ENCODE peak calls at places on chromosome 14, in ten cellular contexts. One of them, this sample, is unnamed.

GRCh38 chr14:31968912-31969311 is 108.2 kb upstream of the ARHGAP5 start:
- DNase-seq in ovary: no peak
- DNase-seq in thoracic aorta: no peak
- DNase-seq in sigmoid colon: no peak
- DNase-seq in IMR-90: no peak
- DNase-seq in tibial artery: no peak
- DNase-seq in brain microvascular endothelial cell: no peak
- DNase-seq in esophagus squamous epithelium: no peak
- DNase-seq in AG04450: no peak
- DNase-seq in uterus: no peak
- DNase-seq in this sample: no peak

GRCh38 chr14:22510527-22511110 is 78.4 kb downstream of the DAD1 start:
- DNase-seq in ovary: no peak
- DNase-seq in thoracic aorta: no peak
- DNase-seq in sigmoid colon: no peak
- DNase-seq in IMR-90: peak
- DNase-seq in tibial artery: no peak
- DNase-seq in brain microvascular endothelial cell: peak
- DNase-seq in esophagus squamous epithelium: no peak
- DNase-seq in AG04450: peak
- DNase-seq in uterus: no peak
- DNase-seq in this sample: no peak

GRCh38 chr14:72891666-72892102 is 2.2 kb downstream of the DPF3 start:
- DNase-seq in ovary: no peak
- DNase-seq in thoracic aorta: no peak
- DNase-seq in sigmoid colon: no peak
- DNase-seq in IMR-90: no peak
- DNase-seq in tibial artery: no peak
- DNase-seq in brain microvascular endothelial cell: no peak
- DNase-seq in esophagus squamous epithelium: no peak
- DNase-seq in AG04450: no peak
- DNase-seq in uterus: no peak
- DNase-seq in this sample: no peak

GRCh38 chr14:102928412-102929348 is 6.2 kb downstream of the AMN start:
- DNase-seq in ovary: peak
- DNase-seq in thoracic aorta: no peak
- DNase-seq in sigmoid colon: no peak
- DNase-seq in IMR-90: peak
- DNase-seq in tibial artery: no peak
- DNase-seq in brain microvascular endothelial cell: no peak
- DNase-seq in esophagus squamous epithelium: peak
- DNase-seq in AG04450: no peak
- DNase-seq in uterus: peak
- DNase-seq in this sample: peak

GRCh38 chr14:76768201-76768656 is 7.0 kb downstream of the VASH1 start:
- DNase-seq in ovary: no peak
- DNase-seq in thoracic aorta: no peak
- DNase-seq in sigmoid colon: no peak
- DNase-seq in IMR-90: no peak
- DNase-seq in tibial artery: peak
- DNase-seq in brain microvascular endothelial cell: no peak
- DNase-seq in esophagus squamous epithelium: no peak
- DNase-seq in AG04450: no peak
- DNase-seq in uterus: peak
- DNase-seq in this sample: no peak

GRCh38 chr14:42001436-42001835 is 394.8 kb downstream of the LRFN5 start:
- DNase-seq in ovary: no peak
- DNase-seq in thoracic aorta: no peak
- DNase-seq in sigmoid colon: no peak
- DNase-seq in IMR-90: peak
- DNase-seq in tibial artery: no peak
- DNase-seq in brain microvascular endothelial cell: no peak
- DNase-seq in esophagus squamous epithelium: no peak
- DNase-seq in AG04450: no peak
- DNase-seq in uterus: no peak
- DNase-seq in this sample: no peak

GRCh38 chr14:74475678-74476077 is 17.4 kb downstream of the NPC2 start:
- DNase-seq in ovary: no peak
- DNase-seq in thoracic aorta: no peak
- DNase-seq in sigmoid colon: no peak
- DNase-seq in IMR-90: peak
- DNase-seq in tibial artery: no peak
- DNase-seq in brain microvascular endothelial cell: peak
- DNase-seq in esophagus squamous epithelium: no peak
- DNase-seq in AG04450: no peak
- DNase-seq in uterus: no peak
- DNase-seq in this sample: no peak

GRCh38 chr14:90675399-90675798 is 140.8 kb downstream of the TTC7B start:
- DNase-seq in ovary: no peak
- DNase-seq in thoracic aorta: peak
- DNase-seq in sigmoid colon: no peak
- DNase-seq in IMR-90: peak
- DNase-seq in tibial artery: peak
- DNase-seq in brain microvascular endothelial cell: peak
- DNase-seq in esophagus squamous epithelium: no peak
- DNase-seq in AG04450: no peak
- DNase-seq in uterus: no peak
- DNase-seq in this sample: no peak

GRCh38 chr14:106883218-106883692 is 1356.9 kb downstream of the TMEM121 start:
- DNase-seq in ovary: peak
- DNase-seq in thoracic aorta: no peak
- DNase-seq in sigmoid colon: no peak
- DNase-seq in IMR-90: no peak
- DNase-seq in tibial artery: peak
- DNase-seq in brain microvascular endothelial cell: no peak
- DNase-seq in esophagus squamous epithelium: no peak
- DNase-seq in AG04450: no peak
- DNase-seq in uterus: no peak
- DNase-seq in this sample: no peak
- TF ChIP-seq CTCF in ovary: no peak
- TF ChIP-seq CTCF in thoracic aorta: peak
- TF ChIP-seq CTCF in sigmoid colon: no peak
- TF ChIP-seq CTCF in IMR-90: peak
- TF ChIP-seq CTCF in tibial artery: peak
- TF ChIP-seq CTCF in brain microvascular endothelial cell: peak
- TF ChIP-seq CTCF in esophagus squamous epithelium: peak
- TF ChIP-seq CTCF in AG04450: no peak
- TF ChIP-seq CTCF in uterus: no peak
- TF ChIP-seq CTCF in this sample: peak

GRCh38 chr14:67766035-67766680 is 50.2 kb downstream of the ZFYVE26 start:
- DNase-seq in ovary: no peak
- DNase-seq in thoracic aorta: no peak
- DNase-seq in sigmoid colon: no peak
- DNase-seq in IMR-90: no peak
- DNase-seq in tibial artery: no peak
- DNase-seq in brain microvascular endothelial cell: no peak
- DNase-seq in esophagus squamous epithelium: no peak
- DNase-seq in AG04450: no peak
- DNase-seq in uterus: no peak
- DNase-seq in this sample: no peak

GRCh38 chr14:67764496-67764895 is 51.9 kb downstream of the ZFYVE26 start:
- DNase-seq in ovary: no peak
- DNase-seq in thoracic aorta: no peak
- DNase-seq in sigmoid colon: no peak
- DNase-seq in IMR-90: no peak
- DNase-seq in tibial artery: no peak
- DNase-seq in brain microvascular endothelial cell: no peak
- DNase-seq in esophagus squamous epithelium: no peak
- DNase-seq in AG04450: no peak
- DNase-seq in uterus: no peak
- DNase-seq in this sample: no peak

GRCh38 chr14:67762051-67762450 is 54.3 kb downstream of the ZFYVE26 start:
- DNase-seq in ovary: no peak
- DNase-seq in thoracic aorta: no peak
- DNase-seq in sigmoid colon: no peak
- DNase-seq in IMR-90: no peak
- DNase-seq in tibial artery: no peak
- DNase-seq in brain microvascular endothelial cell: no peak
- DNase-seq in esophagus squamous epithelium: no peak
- DNase-seq in AG04450: no peak
- DNase-seq in uterus: no peak
- DNase-seq in this sample: no peak

GRCh38 chr14:67765192-67765834 is 51.1 kb downstream of the ZFYVE26 start:
- DNase-seq in ovary: no peak
- DNase-seq in thoracic aorta: no peak
- DNase-seq in sigmoid colon: no peak
- DNase-seq in IMR-90: no peak
- DNase-seq in tibial artery: no peak
- DNase-seq in brain microvascular endothelial cell: no peak
- DNase-seq in esophagus squamous epithelium: no peak
- DNase-seq in AG04450: no peak
- DNase-seq in uterus: no peak
- DNase-seq in this sample: peak

DNA sequence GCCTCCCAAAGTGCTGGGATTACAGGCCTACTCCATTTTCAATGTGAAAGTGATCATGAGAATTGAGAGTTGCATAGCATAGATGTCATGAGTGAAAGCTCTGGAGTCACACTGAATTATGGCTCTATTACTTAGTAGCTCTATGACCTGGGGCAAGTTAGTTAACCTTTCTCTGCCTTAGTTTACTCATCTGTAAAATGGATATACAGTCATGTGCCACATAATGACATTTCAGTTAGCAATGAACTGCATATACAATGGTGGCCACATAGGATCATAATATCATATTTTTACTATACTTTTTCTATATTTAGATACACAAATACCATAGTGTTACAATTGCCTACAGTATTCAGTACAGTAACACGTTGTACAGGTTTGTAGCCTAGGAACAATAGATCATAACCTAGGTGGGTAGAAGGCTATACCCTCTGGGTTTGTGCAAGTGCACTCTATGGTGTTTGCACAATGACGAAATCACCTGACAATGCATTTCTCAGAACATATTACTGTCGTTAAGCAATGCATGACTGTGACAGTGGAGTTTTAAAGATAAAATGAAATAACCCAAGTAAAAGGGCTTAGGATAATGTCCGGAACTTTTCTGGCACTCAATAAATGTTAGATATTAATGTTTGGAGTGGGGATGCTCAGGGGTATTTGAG is 53.1 kb downstream of the ZFYVE26 start:
- DNase-seq in ovary: no peak
- DNase-seq in thoracic aorta: no peak
- DNase-seq in sigmoid colon: no peak
- DNase-seq in IMR-90: no peak
- DNase-seq in tibial artery: no peak
- DNase-seq in brain microvascular endothelial cell: no peak
- DNase-seq in esophagus squamous epithelium: no peak
- DNase-seq in AG04450: no peak
- DNase-seq in uterus: no peak
- DNase-seq in this sample: no peak
- H3K27ac ChIP-seq in ovary: no peak
- H3K27ac ChIP-seq in thoracic aorta: no peak
- H3K27ac ChIP-seq in sigmoid colon: no peak
- H3K27ac ChIP-seq in IMR-90: no peak
- H3K27ac ChIP-seq in tibial artery: no peak
- H3K27ac ChIP-seq in brain microvascular endothelial cell: no peak
- H3K27ac ChIP-seq in esophagus squamous epithelium: peak
- H3K27ac ChIP-seq in AG04450: no peak
- H3K27ac ChIP-seq in uterus: no peak
- H3K27ac ChIP-seq in this sample: no peak

GRCh38 chr14:24093901-24094838 is at the start of gene PCK2:
- DNase-seq in ovary: peak
- DNase-seq in thoracic aorta: peak
- DNase-seq in sigmoid colon: peak
- DNase-seq in IMR-90: peak
- DNase-seq in tibial artery: peak
- DNase-seq in brain microvascular endothelial cell: peak
- DNase-seq in esophagus squamous epithelium: peak
- DNase-seq in AG04450: peak
- DNase-seq in uterus: peak
- DNase-seq in this sample: peak
- TF ChIP-seq CTCF in ovary: peak
- TF ChIP-seq CTCF in thoracic aorta: peak
- TF ChIP-seq CTCF in sigmoid colon: no peak
- TF ChIP-seq CTCF in IMR-90: peak
- TF ChIP-seq CTCF in tibial artery: no peak
- TF ChIP-seq CTCF in brain microvascular endothelial cell: peak
- TF ChIP-seq CTCF in esophagus squamous epithelium: no peak
- TF ChIP-seq CTCF in AG04450: no peak
- TF ChIP-seq CTCF in uterus: no peak
- TF ChIP-seq CTCF in this sample: no peak

DNA sequence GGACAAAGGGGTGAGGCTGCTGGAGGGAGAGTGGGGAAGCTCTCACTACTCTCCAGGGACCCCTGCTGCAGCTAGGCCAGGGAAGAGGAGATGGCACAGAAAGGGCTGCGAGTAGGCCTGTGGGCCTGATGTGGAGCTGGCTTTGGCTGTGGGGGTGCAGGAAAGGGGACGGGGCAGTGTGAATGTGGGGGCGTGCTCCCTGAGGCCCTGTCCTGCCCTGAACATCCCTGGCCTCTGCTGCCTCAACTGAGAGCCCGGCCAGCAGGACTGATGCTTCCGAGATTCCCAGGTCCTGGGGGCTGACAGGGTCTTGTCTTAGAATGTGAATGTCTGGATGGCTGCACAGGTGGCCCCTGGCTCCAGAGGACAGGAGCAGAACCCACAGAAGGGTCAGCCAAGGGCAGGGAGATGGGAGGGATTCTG is 64.2 kb downstream of the CHGA start:
- DNase-seq in ovary: peak
- DNase-seq in thoracic aorta: no peak
- DNase-seq in sigmoid colon: no peak
- DNase-seq in IMR-90: no peak
- DNase-seq in tibial artery: no peak
- DNase-seq in brain microvascular endothelial cell: no peak
- DNase-seq in esophagus squamous epithelium: no peak
- DNase-seq in AG04450: no peak
- DNase-seq in uterus: no peak
- DNase-seq in this sample: no peak
- H3K27ac ChIP-seq in ovary: no peak
- H3K27ac ChIP-seq in thoracic aorta: peak
- H3K27ac ChIP-seq in sigmoid colon: peak
- H3K27ac ChIP-seq in IMR-90: no peak
- H3K27ac ChIP-seq in tibial artery: peak
- H3K27ac ChIP-seq in brain microvascular endothelial cell: no peak
- H3K27ac ChIP-seq in esophagus squamous epithelium: peak
- H3K27ac ChIP-seq in AG04450: no peak
- H3K27ac ChIP-seq in uterus: peak
- H3K27ac ChIP-seq in this sample: peak

GRCh38 chr14:59582845-59583509 is 6.4 kb upstream of the CCDC175 start:
- DNase-seq in ovary: no peak
- DNase-seq in thoracic aorta: no peak
- DNase-seq in sigmoid colon: no peak
- DNase-seq in IMR-90: no peak
- DNase-seq in tibial artery: no peak
- DNase-seq in brain microvascular endothelial cell: no peak
- DNase-seq in esophagus squamous epithelium: no peak
- DNase-seq in AG04450: no peak
- DNase-seq in uterus: no peak
- DNase-seq in this sample: no peak
- TF ChIP-seq CTCF in ovary: no peak
- TF ChIP-seq CTCF in thoracic aorta: no peak
- TF ChIP-seq CTCF in sigmoid colon: no peak
- TF ChIP-seq CTCF in IMR-90: no peak
- TF ChIP-seq CTCF in tibial artery: no peak
- TF ChIP-seq CTCF in brain microvascular endothelial cell: peak
- TF ChIP-seq CTCF in esophagus squamous epithelium: no peak
- TF ChIP-seq CTCF in AG04450: no peak
- TF ChIP-seq CTCF in uterus: no peak
- TF ChIP-seq CTCF in this sample: no peak

This sample was measured in RWPE1.